ENCODE peak calls at places on chromosome 16, in four cellular contexts. R is cardiac muscle cell, H is OCI-LY7, E is cardiac fibroblast. O is an unnamed sample.

GRCh38 chr16:51048544-51048943 is 102.5 kb downstream of the SALL1 start:
- DNase-seq in R (no peak), H (no peak), E (no peak), O (no peak)

GRCh38 chr16:70490261-70490660 is 33.1 kb downstream of the COG4 start:
- DNase-seq in R (no peak), H (no peak), E (no peak), O (no peak)

GRCh38 chr16:80680839-80681238 is 123.6 kb downstream of the CDYL2 start:
- DNase-seq in R (no peak), H (peak), E (no peak), O (no peak)

GRCh38 chr16:66326995-66327513 is 39.4 kb upstream of the CDH5 start:
- DNase-seq in R (no peak), H (no peak), E (no peak), O (no peak)

GRCh38 chr16:13795131-13795530 is 124.8 kb upstream of the ERCC4 start:
- DNase-seq in R (no peak), H (no peak), E (no peak), O (no peak)

GRCh38 chr16:30769379-30770089 is 7.4 kb downstream of the RNF40 start:
- DNase-seq in R (no peak), H (no peak), E (no peak), O (no peak)

GRCh38 chr16:64094992-64095579 is 1026.8 kb downstream of the CDH11 start:
- DNase-seq in R (no peak), H (no peak), E (no peak), O (no peak)

GRCh38 chr16:10080031-10080772 is 102.0 kb downstream of the GRIN2A start:
- DNase-seq in R (peak), H (no peak), E (peak), O (peak)

DNA sequence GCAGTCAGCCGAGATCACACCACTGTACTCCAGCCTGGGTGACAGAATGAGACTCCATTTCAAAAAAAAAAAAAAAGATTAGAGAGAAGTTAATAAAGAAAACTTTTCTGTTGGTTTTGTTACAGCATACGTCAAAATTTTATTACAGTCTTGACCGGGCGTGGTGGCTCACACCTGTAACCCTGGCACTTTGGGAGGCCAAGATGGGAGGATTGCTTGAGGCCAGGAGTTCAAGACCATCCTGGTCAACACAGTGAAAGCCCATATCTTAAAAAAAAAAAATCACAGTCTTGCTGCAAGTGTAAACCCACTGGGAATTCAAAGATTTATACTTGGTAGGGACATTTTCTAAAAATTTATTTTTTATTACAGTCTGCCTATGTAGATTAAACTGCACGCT is 6.2 kb upstream of the POLR3E start:
- DNase-seq in R (no peak), H (no peak), E (no peak), O (no peak)
- H3K4me3 ChIP-seq in R (no peak), H (no peak), E (no peak), O (no peak)

GRCh38 chr16:82735696-82736095 is 108.9 kb downstream of the CDH13 start:
- DNase-seq in R (peak), H (no peak), E (peak), O (peak)

GRCh38 chr16:82741073-82741615 is 114.4 kb downstream of the CDH13 start:
- DNase-seq in R (no peak), H (no peak), E (no peak), O (no peak)

GRCh38 chr16:82735176-82735575 is 108.4 kb downstream of the CDH13 start:
- DNase-seq in R (peak), H (no peak), E (peak), O (no peak)

GRCh38 chr16:82736161-82736697 is 109.5 kb downstream of the CDH13 start:
- DNase-seq in R (peak), H (no peak), E (no peak), O (no peak)

GRCh38 chr16:82738699-82739098 is 111.9 kb downstream of the CDH13 start:
- DNase-seq in R (peak), H (no peak), E (peak), O (no peak)
- TF ChIP-seq CTCF in R (peak), H (peak), E (peak), O (peak)

GRCh38 chr16:74469946-74470478 is 48.7 kb upstream of the CLEC18B start:
- DNase-seq in R (no peak), H (no peak), E (no peak), O (no peak)
- H3K4me3 ChIP-seq in R (no peak), H (no peak), E (no peak), O (no peak)

DNA sequence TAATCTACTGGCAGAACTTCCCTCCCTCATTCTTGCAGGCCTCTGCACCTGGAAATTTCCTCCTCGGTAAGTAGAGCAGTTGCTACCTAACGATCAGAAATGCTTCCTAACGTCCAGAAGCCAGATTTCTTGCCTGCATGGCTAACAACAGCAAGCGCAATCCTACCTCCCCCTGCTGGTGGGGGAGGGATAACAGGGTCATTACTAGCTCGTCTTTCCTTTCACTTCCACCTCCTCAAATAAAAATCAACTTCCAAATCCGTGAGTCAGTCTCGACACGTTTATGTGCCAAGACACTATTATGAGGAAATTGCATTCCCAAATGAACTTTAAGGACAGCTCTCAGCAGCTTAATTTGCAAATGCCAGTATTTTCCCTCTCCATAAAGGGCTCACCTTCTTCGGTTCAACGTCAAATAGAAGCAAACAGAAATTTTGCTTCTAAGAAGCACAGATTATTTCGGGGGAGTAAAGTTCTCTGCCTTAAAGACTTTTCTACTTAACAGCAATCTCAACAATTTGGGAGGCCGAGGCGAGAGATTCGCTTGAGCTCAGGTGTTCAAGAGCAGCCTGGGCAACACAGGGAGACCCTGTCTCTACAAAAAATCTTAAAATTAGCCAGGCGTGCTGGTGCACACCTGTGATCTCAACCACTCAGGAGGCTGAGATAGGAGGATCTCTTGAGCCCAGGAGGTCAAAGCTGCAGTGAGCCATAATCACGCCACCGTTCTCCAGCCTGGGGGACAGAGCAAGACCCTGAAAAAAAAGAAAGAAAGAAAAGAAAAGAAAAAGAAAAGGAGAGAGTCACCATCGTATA is 188.6 kb upstream of the PSMD7 start:
- DNase-seq in R (peak), H (peak), E (peak), O (no peak)
- TF ChIP-seq CTCF in R (peak), H (peak), E (peak), O (peak)

DNA sequence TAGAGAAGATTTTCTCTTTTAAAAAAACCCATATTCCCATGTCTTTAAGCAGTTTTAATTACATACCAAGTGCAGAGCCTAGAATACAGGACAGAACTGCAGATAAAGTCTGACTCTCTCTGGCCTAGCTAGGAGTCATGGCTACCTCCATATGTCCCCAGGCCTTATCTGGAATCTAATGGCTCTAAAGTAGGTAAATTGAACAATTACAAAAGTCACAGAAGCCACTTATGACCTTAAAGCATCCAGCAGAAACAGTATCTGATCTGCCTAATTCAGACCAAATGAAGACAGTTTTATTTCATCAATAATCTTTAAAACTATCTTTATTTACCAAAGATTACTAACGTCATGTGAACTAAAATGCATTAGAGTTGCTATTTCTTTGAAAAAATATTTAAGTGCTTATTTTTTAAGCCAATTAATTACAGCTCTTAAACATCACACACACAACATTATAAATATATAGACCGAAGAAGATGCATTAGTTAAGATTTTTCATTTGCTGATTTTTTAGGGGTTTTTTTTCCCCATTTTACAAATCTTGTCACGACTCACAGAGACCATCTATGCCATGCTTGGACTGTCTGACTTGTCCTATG is 28.7 kb downstream of the PMM2 start:
- DNase-seq in R (no peak), H (no peak), E (no peak), O (no peak)
- H3K4me3 ChIP-seq in R (no peak), H (no peak), E (no peak), O (no peak)

DNA sequence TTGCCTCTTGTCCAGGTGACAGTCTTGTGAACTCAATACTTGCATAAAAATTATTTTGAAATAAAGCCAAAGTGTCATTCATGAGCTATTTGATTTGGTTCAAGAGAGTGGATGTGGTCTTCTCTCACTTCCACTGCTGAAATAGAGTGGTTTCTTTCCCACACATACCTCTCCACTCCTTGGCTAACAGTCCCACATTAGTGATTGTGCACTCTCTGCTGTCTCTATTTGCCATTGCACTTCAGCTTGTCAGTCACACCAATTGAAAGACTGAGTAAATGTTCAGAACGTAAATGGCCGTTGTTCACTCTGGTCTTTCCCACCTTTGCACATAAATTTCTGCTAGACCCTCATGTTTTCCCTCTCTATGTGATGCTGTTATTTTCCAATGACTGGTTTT is 197.4 kb downstream of the FTO start:
- DNase-seq in R (no peak), H (no peak), E (no peak), O (no peak)
- TF ChIP-seq CTCF in R (no peak), H (no peak), E (no peak), O (no peak)

DNA sequence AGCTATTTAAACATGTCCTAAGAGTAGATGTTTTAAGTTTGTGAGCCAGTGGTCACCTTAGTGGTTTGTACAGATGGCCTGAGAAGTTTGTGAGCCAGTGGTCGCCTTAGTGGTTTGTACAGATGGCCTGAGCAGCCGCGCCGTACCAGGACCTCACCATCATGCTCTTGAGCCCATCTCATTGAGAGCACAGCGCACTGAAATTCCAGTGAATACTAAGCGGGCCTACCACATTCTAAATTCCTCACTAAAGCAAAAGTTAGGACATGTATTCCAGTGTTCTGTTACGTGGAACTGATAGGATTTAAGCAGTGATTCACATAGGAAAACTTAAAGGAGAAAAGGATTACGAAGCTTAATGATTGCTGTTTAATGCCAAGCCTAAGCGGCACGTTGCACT is 3.9 kb downstream of the USP10 start:
- DNase-seq in R (no peak), H (no peak), E (no peak), O (peak)
- H3K4me3 ChIP-seq in R (no peak), H (no peak), E (no peak), O (no peak)

GRCh38 chr16:57982345-57982744 is 11.4 kb upstream of the CNGB1 start:
- DNase-seq in R (no peak), H (no peak), E (no peak), O (no peak)
- TF ChIP-seq CTCF in R (no peak), H (no peak), E (no peak), O (no peak)

GRCh38 chr16:88872650-88873331 is 6.3 kb upstream of the PABPN1L start:
- DNase-seq in R (no peak), H (no peak), E (no peak), O (no peak)

GRCh38 chr16:88871730-88872416 is 5.4 kb upstream of the PABPN1L start:
- DNase-seq in R (no peak), H (no peak), E (no peak), O (no peak)

GRCh38 chr16:88869673-88869980 is 3.2 kb upstream of the PABPN1L start:
- DNase-seq in R (no peak), H (no peak), E (no peak), O (no peak)

GRCh38 chr16:88870608-88871348 is 4.3 kb upstream of the PABPN1L start:
- DNase-seq in R (no peak), H (no peak), E (no peak), O (no peak)

DNA sequence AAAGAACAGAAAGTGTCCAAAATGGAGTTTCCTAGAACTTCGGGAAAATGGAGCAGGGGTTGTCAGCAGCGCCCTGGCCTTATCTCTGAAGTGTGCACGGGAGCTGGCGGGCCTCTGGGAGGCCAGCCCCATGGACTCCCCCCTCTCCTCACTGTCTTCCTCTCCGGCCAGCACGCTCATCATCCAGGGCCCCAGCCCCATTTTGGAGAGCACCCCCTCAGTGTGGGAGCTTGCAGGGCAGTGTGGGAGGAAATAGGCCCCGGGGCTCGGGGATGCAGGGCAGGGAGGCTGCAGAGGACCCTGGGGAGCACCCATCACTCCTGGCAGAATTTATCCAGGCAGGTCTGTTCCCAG is 4.9 kb upstream of the PABPN1L start:
- DNase-seq in R (no peak), H (no peak), E (no peak), O (no peak)
- H3K4me3 ChIP-seq in R (no peak), H (no peak), E (no peak), O (no peak)